ENCODE peak calls at places on chromosomes 11 and 22, in six cellular contexts. X is adrenal gland, M is IMR-90, G is sigmoid colon, V is right lobe of liver, Z is Peyer's patch. E is an unnamed sample.

GRCh38 chr11:78037825-78038620 is 14.9 kb upstream of the KCTD14 start:
- DNase-seq in X (no peak), M (no peak), G (no peak), V (peak; percentile 31), Z (no peak), E (no peak)

GRCh38 chr11:68354181-68354872 is 41.9 kb downstream of the LRP5 start:
- DNase-seq in X (peak; percentile 97), M (peak; percentile 89), G (peak; percentile 97), V (peak; percentile 76), Z (peak; percentile 91), E (peak; percentile 89)

GRCh38 chr22:43543522-43544281 is 131.9 kb downstream of the MPPED1 start:
- DNase-seq in X (no peak), M (no peak), G (peak; percentile 26), V (no peak), Z (no peak), E (no peak)

GRCh38 chr11:111846640-111847039 is 24.7 kb downstream of the ALG9 start:
- DNase-seq in X (no peak), M (peak; percentile 92), G (no peak), V (no peak), Z (no peak), E (no peak)

GRCh38 chr22:28903080-28903479 is 19.7 kb downstream of the ZNRF3 start:
- DNase-seq in X (peak; percentile 34), M (no peak), G (no peak), V (no peak), Z (peak; percentile 57), E (no peak)

GRCh38 chr22:42073568-42074152 is 388 bp upstream of the PHETA2 start:
- DNase-seq in X (no peak), M (no peak), G (no peak), V (no peak), Z (no peak), E (no peak)

GRCh38 chr11:17734418-17734911 is at the start of gene KCNC1:
- DNase-seq in X (peak; percentile 39), M (peak; percentile 34), G (peak; percentile 61), V (peak; percentile 37), Z (no peak), E (no peak)

GRCh38 chr11:69371731-69372588 is 78.0 kb downstream of the MYEOV start:
- DNase-seq in X (no peak), M (no peak), G (peak; percentile 35), V (no peak), Z (no peak), E (peak; percentile 4)

GRCh38 chr11:8321876-8322275 is 58.2 kb upstream of the LMO1 start:
- DNase-seq in X (no peak), M (no peak), G (peak; percentile 42), V (no peak), Z (peak; percentile 13), E (no peak)

GRCh38 chr11:64103377-64103985 is 62.4 kb downstream of the MACROD1 start:
- DNase-seq in X (no peak), M (no peak), G (no peak), V (no peak), Z (no peak), E (no peak)

GRCh38 chr11:109612481-109612880 is 190.5 kb downstream of the C11orf87 start:
- DNase-seq in X (no peak), M (no peak), G (no peak), V (no peak), Z (no peak), E (no peak)

GRCh38 chr11:104337273-104337672 is 173.3 kb upstream of the PDGFD start:
- DNase-seq in X (peak; percentile 16), M (no peak), G (no peak), V (no peak), Z (no peak), E (no peak)

GRCh38 chr11:120550007-120550406 is 38.5 kb downstream of the GRIK4 start:
- DNase-seq in X (no peak), M (no peak), G (no peak), V (no peak), Z (no peak), E (no peak)

GRCh38 chr22:24418786-24419479 is 8.5 kb upstream of the ADORA2A start:
- DNase-seq in X (no peak), M (no peak), G (no peak), V (no peak), Z (peak; percentile 46), E (no peak)

GRCh38 chr11:66388746-66389386 is 17.3 kb upstream of the SLC29A2 start:
- DNase-seq in X (peak; percentile 73), M (peak; percentile 73), G (peak; percentile 79), V (peak; percentile 69), Z (peak; percentile 66), E (peak; percentile 83)

GRCh38 chr22:46075764-46076531 is 74.4 kb upstream of the PPARA start:
- DNase-seq in X (peak; percentile 32), M (no peak), G (peak; percentile 63), V (peak; percentile 21), Z (peak; percentile 50), E (peak; percentile 8)

GRCh38 chr11:87445002-87445401 is 407.3 kb downstream of the TMEM135 start:
- DNase-seq in X (no peak), M (peak; percentile 67), G (no peak), V (no peak), Z (no peak), E (no peak)

GRCh38 chr22:31814942-31815341 is 61.1 kb downstream of the DEPDC5 start:
- DNase-seq in X (no peak), M (no peak), G (no peak), V (peak; percentile 35), Z (peak; percentile 49), E (no peak)

GRCh38 chr11:94746721-94747120 is 21.4 kb upstream of the AMOTL1 start:
- DNase-seq in X (no peak), M (no peak), G (no peak), V (no peak), Z (no peak), E (no peak)

GRCh38 chr22:19715286-19715939 is 1.1 kb downstream of the SEPTIN5 start:
- DNase-seq in X (no peak), M (no peak), G (no peak), V (no peak), Z (no peak), E (no peak)

GRCh38 chr11:71338806-71339177 is 86.4 kb upstream of the SHANK2 start:
- DNase-seq in X (no peak), M (peak; percentile 73), G (no peak), V (no peak), Z (no peak), E (no peak)

GRCh38 chr11:79236541-79236971 is 204.3 kb downstream of the TENM4 start:
- DNase-seq in X (no peak), M (peak; percentile 99), G (no peak), V (no peak), Z (no peak), E (no peak)

GRCh38 chr11:79237676-79238075 is 203.2 kb downstream of the TENM4 start:
- DNase-seq in X (no peak), M (peak; percentile 96), G (no peak), V (no peak), Z (no peak), E (no peak)

GRCh38 chr11:79237111-79237510 is 203.7 kb downstream of the TENM4 start:
- DNase-seq in X (no peak), M (no peak), G (no peak), V (no peak), Z (no peak), E (no peak)

GRCh38 chr11:79232346-79232745 is 208.5 kb downstream of the TENM4 start:
- DNase-seq in X (no peak), M (no peak), G (no peak), V (no peak), Z (no peak), E (no peak)

GRCh38 chr11:79235696-79236095 is 205.1 kb downstream of the TENM4 start:
- DNase-seq in X (no peak), M (no peak), G (no peak), V (no peak), Z (no peak), E (no peak)
- TF ChIP-seq POLR2A in X (no peak), M (no peak), G (no peak), V (no peak), Z (no peak), E (no peak)

GRCh38 chr22:38270091-38270972 is 2.5 kb downstream of the TMEM184B start:
- DNase-seq in X (no peak), M (peak; percentile 14), G (no peak), V (no peak), Z (no peak), E (no peak)
- H3K4me3 ChIP-seq in X (no peak overlapping the region), M (no peak overlapping the region), G (no peak overlapping the region), V (no peak overlapping the region), Z (no peak overlapping the region), E (no peak overlapping the region)

DNA sequence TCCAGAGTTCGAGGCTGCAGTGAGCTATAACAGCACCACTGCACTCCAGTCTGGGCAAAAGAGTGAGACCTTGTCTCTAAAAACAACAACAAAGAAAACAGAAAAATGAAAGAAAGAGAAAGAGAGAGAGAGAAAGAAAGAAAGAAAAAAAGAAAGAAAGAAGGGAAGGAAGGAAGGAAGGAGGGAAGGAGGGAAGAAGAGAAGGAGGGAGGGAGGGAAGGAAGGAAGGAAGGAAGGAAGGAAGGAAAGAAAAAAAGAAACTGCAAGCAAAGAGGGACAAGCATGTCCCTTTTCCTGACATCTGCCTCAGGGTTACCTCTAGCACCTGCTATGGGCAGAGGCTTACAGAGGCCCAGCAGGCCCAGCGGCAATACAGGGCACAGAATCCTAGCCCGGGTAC is 475.0 kb downstream of the MIAT start:
- DNase-seq in X (no peak), M (no peak), G (no peak), V (no peak), Z (no peak), E (no peak)
- H3K27me3 ChIP-seq in X (peaks cover 18% of the 10 kb centered on the region), M (peaks cover 10% of the 10 kb centered on the region), G (no peaks in the 10 kb centered on the region), V (no peaks in the 10 kb centered on the region), Z (no peaks in the 10 kb centered on the region), E (peaks cover 7% of the 10 kb centered on the region)

GRCh38 chr11:72720806-72721205 is 31.4 kb downstream of the ARAP1 start:
- DNase-seq in X (peak; percentile 39), M (no peak), G (no peak), V (no peak), Z (no peak), E (no peak)

GRCh38 chr11:72721689-72722049 is 30.5 kb downstream of the ARAP1 start:
- DNase-seq in X (peak; percentile 61), M (no peak), G (no peak), V (peak; percentile 62), Z (peak; percentile 68), E (peak; percentile 56)

GRCh38 chr11:72723508-72723907 is 28.7 kb downstream of the ARAP1 start:
- DNase-seq in X (peak; percentile 52), M (no peak), G (no peak), V (no peak), Z (peak; percentile 75), E (no peak)

GRCh38 chr11:72721276-72721675 is 30.9 kb downstream of the ARAP1 start:
- DNase-seq in X (no peak), M (no peak), G (no peak), V (no peak), Z (no peak), E (no peak)

DNA sequence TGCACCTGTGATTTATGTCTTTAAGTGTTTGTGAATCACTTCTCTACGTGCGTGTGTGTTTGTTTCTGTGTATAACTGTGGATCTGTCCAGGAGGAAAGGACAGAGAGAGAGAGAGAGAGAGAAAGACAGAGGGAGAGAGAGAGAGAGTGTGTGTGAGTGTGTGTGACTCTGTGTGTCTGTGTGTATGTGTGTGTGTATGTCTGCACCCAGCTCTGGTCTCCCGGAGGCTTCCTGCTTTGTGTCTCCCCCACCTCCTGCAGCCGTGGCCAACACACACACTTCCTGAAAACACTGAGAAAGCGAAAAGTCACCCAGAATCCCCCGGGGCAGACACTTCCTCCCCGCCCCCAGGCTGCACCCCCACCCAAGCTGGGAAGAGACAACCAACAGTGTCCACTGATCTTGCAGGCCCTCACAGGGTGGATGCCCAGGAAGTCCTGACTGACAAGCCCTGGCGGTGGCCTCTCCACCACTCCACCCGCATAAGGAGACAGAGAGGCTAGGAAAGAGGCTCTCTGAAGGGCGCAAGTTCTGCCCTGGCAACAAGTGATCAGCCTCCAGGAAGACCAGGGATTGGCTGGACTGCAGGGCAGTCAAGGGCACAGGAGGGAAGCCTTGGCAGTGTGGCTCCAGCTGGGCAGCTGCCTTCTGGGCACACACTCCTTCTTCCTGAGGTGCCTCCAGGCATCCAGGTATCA is 30.0 kb downstream of the ARAP1 start:
- DNase-seq in X (peak; percentile 93), M (peak; percentile 89), G (peak; percentile 93), V (peak; percentile 88), Z (peak; percentile 91), E (peak; percentile 91)
- TF ChIP-seq POLR2A in X (no peak), M (peak; percentile 54), G (no peak), V (peak; percentile 69), Z (peak; percentile 44), E (peak; percentile 82)

E was measured in transverse colon.